ENCODE peak calls at places on chromosomes 11 and 22, in ten cellular contexts. L is activated CD4-positive, alpha-beta T cell treated with anti-CD3 and anti-CD28 coated beads for 1 hour; K is NCI-H2081 treated with DMSO at 0.1 percent for 48 hours; Y is psoas muscle; N is HFF-Myc; V is amniotic stem cell; R is kidney tubule cell; H is astrocyte of the spinal cord; D is iris pigment epithelial cell; P is HFFc6. T is an unnamed sample.

GRCh38 chr11:65503606-65503922 is 4.7 kb downstream of the MALAT1 start:
- DNase-seq in L (no peak), K (no peak), Y (no peak), N (peak), V (no peak), R (no peak), H (no peak), D (no peak), P (peak), T (peak)

GRCh38 chr11:111634981-111635705 is 32.9 kb downstream of the SIK2 start:
- DNase-seq in L (no peak), K (no peak), Y (no peak), N (peak), V (no peak), R (peak), H (peak), D (peak), P (no peak), T (no peak)

GRCh38 chr11:46643986-46644385 is 26.6 kb downstream of the ATG13 start:
- DNase-seq in L (no peak), K (no peak), Y (no peak), N (no peak), V (no peak), R (no peak), H (no peak), D (no peak), P (no peak), T (no peak)

GRCh38 chr22:49332691-49333090 is 495.0 kb downstream of the BRD1 start:
- DNase-seq in L (no peak), K (no peak), Y (no peak), N (no peak), V (no peak), R (no peak), H (no peak), D (no peak), P (no peak), T (no peak)

GRCh38 chr11:113339909-113340569 is 25.7 kb downstream of the TTC12 start:
- DNase-seq in L (no peak), K (peak), Y (no peak), N (no peak), V (no peak), R (no peak), H (no peak), D (no peak), P (no peak), T (no peak)

GRCh38 chr22:24359452-24360120 is 67.8 kb upstream of the ADORA2A start:
- DNase-seq in L (no peak), K (no peak), Y (no peak), N (no peak), V (no peak), R (no peak), H (no peak), D (no peak), P (no peak), T (no peak)

GRCh38 chr11:117998201-117998579 is 12.0 kb downstream of the IL10RA start:
- DNase-seq in L (no peak), K (no peak), Y (no peak), N (no peak), V (no peak), R (no peak), H (no peak), D (no peak), P (no peak), T (no peak)

GRCh38 chr22:37193629-37194191 is 5.7 kb upstream of the C1QTNF6 start:
- DNase-seq in L (no peak), K (no peak), Y (no peak), N (no peak), V (no peak), R (peak), H (no peak), D (peak), P (peak), T (no peak)

GRCh38 chr11:68743539-68743938 is 7.8 kb downstream of the TESMIN start:
- DNase-seq in L (no peak), K (no peak), Y (no peak), N (no peak), V (no peak), R (no peak), H (no peak), D (no peak), P (no peak), T (no peak)

GRCh38 chr22:17086301-17086700 is 1.5 kb downstream of the IL17RA start:
- DNase-seq in L (no peak), K (no peak), Y (no peak), N (no peak), V (no peak), R (no peak), H (no peak), D (no peak), P (no peak), T (no peak)

GRCh38 chr22:32617883-32618282 is 143.3 kb downstream of the FBXO7 start:
- DNase-seq in L (no peak), K (no peak), Y (no peak), N (no peak), V (no peak), R (no peak), H (no peak), D (no peak), P (no peak), T (no peak)

GRCh38 chr11:89205378-89205777 is 27.7 kb downstream of the TYR start:
- DNase-seq in L (no peak), K (no peak), Y (no peak), N (no peak), V (no peak), R (no peak), H (no peak), D (no peak), P (no peak), T (no peak)

GRCh38 chr11:127000991-127001390 is 421 bp upstream of the KIRREL3 start:
- DNase-seq in L (no peak), K (no peak), Y (no peak), N (no peak), V (no peak), R (no peak), H (no peak), D (no peak), P (peak), T (no peak)

GRCh38 chr11:128632151-128632791 is 44.9 kb upstream of the ETS1 start:
- DNase-seq in L (peak), K (no peak), Y (no peak), N (no peak), V (peak), R (peak), H (peak), D (peak), P (peak), T (peak)

GRCh38 chr11:128900468-128900867 is 9.3 kb downstream of the KCNJ5 start:
- DNase-seq in L (no peak), K (no peak), Y (no peak), N (no peak), V (no peak), R (no peak), H (no peak), D (no peak), P (no peak), T (no peak)

GRCh38 chr11:15101072-15101701 is 13.5 kb upstream of the INSC start:
- DNase-seq in L (peak), K (peak), Y (peak), N (no peak), V (peak), R (peak), H (peak), D (peak), P (peak), T (peak)

GRCh38 chr11:93529707-93530467 is 13.3 kb downstream of the SMCO4 start:
- DNase-seq in L (no peak), K (no peak), Y (peak), N (no peak), V (no peak), R (peak), H (peak), D (peak), P (peak), T (no peak)

GRCh38 chr11:61533039-61533375 is 24.5 kb downstream of the LRRC10B start:
- DNase-seq in L (no peak), K (no peak), Y (no peak), N (no peak), V (no peak), R (no peak), H (no peak), D (no peak), P (no peak), T (no peak)

GRCh38 chr22:47192651-47193437 is 430.4 kb downstream of the TBC1D22A start:
- DNase-seq in L (peak), K (no peak), Y (no peak), N (no peak), V (no peak), R (no peak), H (no peak), D (no peak), P (no peak), T (no peak)

GRCh38 chr22:22508274-22509176 is at the start of gene ZNF280B:
- DNase-seq in L (peak), K (no peak), Y (peak), N (peak), V (no peak), R (peak), H (peak), D (peak), P (peak), T (peak)

GRCh38 chr11:58923300-58923788 is 15.9 kb upstream of the GLYATL1 start:
- DNase-seq in L (no peak), K (no peak), Y (no peak), N (no peak), V (no peak), R (peak), H (peak), D (peak), P (peak), T (peak)

GRCh38 chr11:38498721-38499120 is 1900.7 kb upstream of the RAG2 start:
- DNase-seq in L (no peak), K (no peak), Y (no peak), N (no peak), V (no peak), R (no peak), H (no peak), D (no peak), P (no peak), T (no peak)

GRCh38 chr11:34439521-34440258 is 956 bp downstream of the CAT start:
- DNase-seq in L (no peak), K (no peak), Y (no peak), N (no peak), V (no peak), R (peak), H (no peak), D (peak), P (no peak), T (no peak)

GRCh38 chr22:39664485-39665200 is 94.1 kb downstream of the CACNA1I start:
- DNase-seq in L (no peak), K (no peak), Y (no peak), N (no peak), V (no peak), R (no peak), H (no peak), D (no peak), P (no peak), T (no peak)

GRCh38 chr22:24323695-24324094 is 53.1 kb downstream of the SPECC1L start:
- DNase-seq in L (no peak), K (no peak), Y (no peak), N (no peak), V (no peak), R (no peak), H (no peak), D (no peak), P (no peak), T (no peak)

GRCh38 chr22:36104988-36105387 is 55.6 kb downstream of the APOL3 start:
- DNase-seq in L (no peak), K (no peak), Y (no peak), N (peak), V (no peak), R (peak), H (no peak), D (peak), P (peak), T (no peak)

GRCh38 chr11:10603721-10604297 is 35.3 kb upstream of the LYVE1 start:
- DNase-seq in L (no peak), K (no peak), Y (no peak), N (no peak), V (no peak), R (no peak), H (no peak), D (no peak), P (no peak), T (no peak)

GRCh38 chr11:122731500-122731913 is 76.0 kb downstream of the UBASH3B start:
- DNase-seq in L (no peak), K (no peak), Y (no peak), N (no peak), V (no peak), R (peak), H (peak), D (peak), P (peak), T (no peak)